ENCODE peak calls at places on chromosomes 7 and 10, in four cellular contexts. I is heart left ventricle, D is adrenal gland, K is esophagus squamous epithelium. B is an unnamed sample.
A peak's percentile ranks its signal among the peaks of the same experiment; 100 is the strongest.

GRCh38 chr10:103861501-103861900 is 6.1 kb upstream of the SH3PXD2A start:
- DNase-seq in D (no peak), I (no peak), K (no peak), B (no peak)

GRCh38 chr7:28114056-28114455 is 66.5 kb downstream of the JAZF1 start:
- DNase-seq in D (no peak), K (no peak), I (no peak), B (no peak)

GRCh38 chr10:98055875-98056516 is 25.6 kb upstream of the CRTAC1 start:
- DNase-seq in D (no peak), I (no peak), K (no peak), B (no peak)

GRCh38 chr7:34275629-34276028 is 370.3 kb downstream of the BMPER start:
- DNase-seq in D (no peak), K (no peak), I (no peak), B (no peak)

GRCh38 chr10:77428776-77429395 is 208.7 kb downstream of the KCNMA1 start:
- DNase-seq in D (peak; percentile 71), I (no peak), K (no peak), B (no peak)

GRCh38 chr10:109665321-109665720 is 258.0 kb downstream of the XPNPEP1 start:
- DNase-seq in K (no peak), I (no peak), D (no peak), B (no peak)

GRCh38 chr10:56920586-56921250 is 559.7 kb upstream of the ZWINT start:
- DNase-seq in D (no peak), I (no peak), K (no peak), B (no peak)

GRCh38 chr7:19177269-19177668 is 32.0 kb upstream of the FERD3L start:
- DNase-seq in I (no peak), D (no peak), K (no peak), B (no peak)

GRCh38 chr10:17358461-17358860 is 95.9 kb downstream of the ST8SIA6 start:
- DNase-seq in I (no peak), K (no peak), D (no peak), B (no peak)

GRCh38 chr10:70551971-70552422 is 50.5 kb downstream of the PRF1 start:
- DNase-seq in K (no peak), I (no peak), D (no peak), B (no peak)

GRCh38 chr10:5234106-5234877 is 37.7 kb downstream of the AKR1C4 start:
- DNase-seq in I (no peak), D (peak; percentile 29), K (no peak), B (peak; percentile 55)

GRCh38 chr10:6194291-6194690 is 8.4 kb upstream of the PFKFB3 start:
- DNase-seq in I (no peak), D (no peak), K (no peak), B (no peak)

GRCh38 chr10:34171957-34172527 is 643.1 kb downstream of the PARD3 start:
- DNase-seq in I (no peak), K (no peak), D (no peak), B (no peak)

GRCh38 chr10:120841522-120842189 is 9.5 kb upstream of the WDR11 start:
- DNase-seq in D (no peak), I (no peak), K (no peak), B (no peak)

GRCh38 chr10:124942317-124943169 is 620 bp downstream of the ZRANB1 start:
- DNase-seq in D (no peak), I (no peak), K (no peak), B (no peak)

GRCh38 chr10:15642095-15642494 is 77.6 kb downstream of the ITGA8 start:
- DNase-seq in D (peak; percentile 18), I (no peak), K (no peak), B (no peak)

GRCh38 chr7:26508917-26509316 is 217.3 kb downstream of the SNX10 start:
- DNase-seq in D (no peak), K (no peak), I (no peak), B (no peak)

DNA sequence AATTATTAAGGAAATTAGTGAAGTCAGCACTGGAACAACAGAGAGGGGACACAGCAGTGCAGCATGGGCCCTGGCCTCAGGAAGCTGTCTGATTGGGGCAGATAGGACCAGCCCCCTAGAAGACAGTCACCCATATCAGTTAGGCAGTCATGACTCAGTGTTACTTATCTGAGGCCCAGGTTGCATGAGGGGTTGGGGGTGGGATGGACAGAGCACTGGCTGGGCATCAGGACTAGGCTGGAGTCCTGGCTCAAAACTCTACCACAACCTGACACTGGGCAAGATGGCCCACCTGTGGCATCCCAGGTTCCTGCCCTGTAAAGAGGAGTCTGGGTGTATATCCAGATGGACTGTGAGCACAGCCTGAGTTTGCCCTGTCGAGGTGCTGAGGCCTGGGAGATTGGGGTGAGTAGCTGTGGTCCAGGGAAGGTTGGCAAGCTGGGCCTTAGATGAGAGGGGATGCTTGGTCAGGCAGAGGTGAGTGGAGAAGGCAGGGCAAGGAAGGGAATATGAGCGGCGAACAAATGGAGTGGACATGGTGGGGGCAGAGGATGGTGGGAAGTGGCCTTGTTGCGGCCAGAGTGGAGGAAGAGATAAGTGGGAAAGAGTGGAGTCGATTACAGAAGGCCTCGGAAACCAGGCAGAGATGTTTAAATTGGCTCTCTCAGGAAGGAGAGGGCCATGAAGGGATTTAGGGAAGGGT is 37.5 kb downstream of the HK1 start:
- DNase-seq in D (no peak), K (no peak), I (no peak), B (no peak)
- TF ChIP-seq POLR2A in D (no peak), K (no peak), I (no peak), B (no peak)

GRCh38 chr10:35641430-35642015 is 573 bp downstream of the FZD8 start:
- DNase-seq in I (peak; percentile 29), D (no peak), K (no peak), B (peak; percentile 85)

GRCh38 chr10:35640951-35641429 is 1.1 kb downstream of the FZD8 start:
- DNase-seq in K (no peak), I (peak; percentile 62), D (peak; percentile 71), B (peak; percentile 84)

GRCh38 chr10:35643151-35643975 is 1.3 kb upstream of the FZD8 start:
- DNase-seq in I (peak; percentile 76), K (no peak), D (peak; percentile 64), B (peak; percentile 35)

GRCh38 chr10:35642793-35643114 is 658 bp upstream of the FZD8 start:
- DNase-seq in K (no peak), I (no peak), D (no peak), B (no peak)

DNA sequence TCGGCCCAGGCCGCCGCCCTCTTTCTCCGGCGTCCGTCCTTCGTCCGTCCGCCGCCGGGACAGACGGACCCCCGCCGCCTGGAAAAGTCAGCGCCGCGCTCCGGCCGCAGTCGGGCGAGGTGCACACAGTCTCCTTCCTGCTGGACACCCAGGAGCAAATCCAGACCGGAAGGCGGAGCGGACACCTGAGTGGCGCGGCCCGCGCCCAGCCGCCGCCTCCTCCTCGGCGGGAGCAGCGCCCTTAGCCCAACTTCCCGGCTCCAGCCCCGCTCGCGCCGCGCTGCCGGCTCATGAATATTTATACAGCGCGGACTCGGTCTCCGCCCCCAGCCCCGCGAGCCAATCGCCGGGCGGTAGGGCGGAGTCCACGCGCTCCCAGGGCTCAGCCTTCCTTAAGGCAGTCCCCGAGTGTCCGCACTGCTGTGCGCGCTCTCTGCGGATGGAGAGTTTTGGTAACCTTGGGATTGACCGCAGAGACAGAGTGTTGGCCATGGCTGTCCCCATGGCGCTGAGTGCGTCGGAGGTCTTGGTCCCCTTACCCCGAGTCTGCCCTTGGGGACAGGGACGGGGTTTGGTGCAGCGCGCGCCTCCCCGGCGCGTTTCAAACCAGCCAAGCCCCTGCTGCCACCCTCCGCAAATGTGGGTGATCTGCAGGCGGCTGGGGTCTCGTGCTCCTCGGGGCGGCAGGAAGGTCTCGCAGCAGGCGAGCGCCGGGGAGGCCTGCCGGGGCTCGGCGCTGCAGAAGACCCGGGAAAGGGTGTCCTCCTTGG is at the start of gene FZD8:
- DNase-seq in K (peak; percentile 47), I (peak; percentile 93), D (peak; percentile 93), B (peak; percentile 97)
- TF ChIP-seq POLR2A in K (peak; percentile 72), I (peak; percentile 98), D (peak; percentile 86), B (no peak)

GRCh38 chr7:158818325-158819213 is 10.7 kb downstream of the ESYT2 start:
- DNase-seq in D (peak; percentile 98), I (peak; percentile 86), K (peak; percentile 22), B (peak; percentile 94)
- TF ChIP-seq POLR2A in D (peak; percentile 85), I (peak; percentile 73), K (no peak), B (no peak)

GRCh38 chr7:92528188-92528957 is at the start of the genes PEX1 and RBM48:
- DNase-seq in I (peak; percentile 96), K (peak; percentile 82), D (peak; percentile 97), B (peak; percentile 96)
- TF ChIP-seq POLR2A in I (peak; percentile 56), K (peak; percentile 44), D (peak; percentile 82), B (no peak)

DNA sequence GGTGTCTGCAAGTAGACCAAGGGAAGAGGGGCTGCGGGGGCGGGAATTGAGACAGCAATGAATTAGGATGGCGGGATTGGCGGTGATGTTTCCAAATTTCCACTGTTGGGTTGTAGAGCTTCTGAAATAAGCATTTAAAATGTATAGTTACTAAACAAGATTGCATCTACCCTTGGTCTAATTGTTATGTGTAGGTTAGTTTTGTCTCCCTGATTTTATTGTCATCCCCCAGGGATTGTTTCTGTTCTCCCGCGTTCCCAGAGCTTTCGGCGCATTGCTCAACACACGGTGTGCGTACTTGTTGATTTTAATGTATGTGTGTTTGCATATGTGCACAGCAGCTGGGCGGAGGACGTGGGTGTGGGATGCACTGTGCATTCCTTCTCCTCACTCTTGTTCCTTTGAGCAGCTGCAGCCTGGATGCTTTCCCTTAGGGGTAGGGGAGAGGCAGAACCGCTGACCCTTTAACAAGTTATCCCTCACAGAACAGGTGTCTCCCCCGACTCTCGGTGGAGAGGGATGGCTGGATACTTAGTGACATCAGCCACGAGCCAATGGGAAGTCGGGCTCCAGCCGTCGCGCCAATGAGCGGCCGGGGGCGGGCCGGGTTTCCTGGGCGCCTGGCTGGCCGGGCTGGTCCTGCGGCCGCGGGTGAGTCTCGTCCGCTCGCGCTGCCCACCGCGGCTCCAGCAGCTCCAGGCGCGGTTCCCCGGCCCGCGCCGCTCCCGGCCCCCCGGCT is at the start of gene TSPAN33:
- DNase-seq in K (no peak), I (peak; percentile 80), D (peak; percentile 77), B (peak; percentile 58)
- TF ChIP-seq POLR2A in K (no peak), I (no peak), D (no peak), B (no peak)

GRCh38 chr7:128407751-128408708 is 1.8 kb downstream of the IMPDH1 start:
- DNase-seq in D (no peak), K (no peak), I (no peak), B (no peak)

GRCh38 chr7:128408709-128409434 is 910 bp downstream of the IMPDH1 start:
- DNase-seq in I (no peak), D (no peak), K (no peak), B (peak; percentile 88)

GRCh38 chr7:128409435-128410091 is at the start of gene IMPDH1:
- DNase-seq in I (peak; percentile 92), K (peak; percentile 42), D (peak; percentile 88), B (peak; percentile 98)

GRCh38 chr7:128406986-128407589 is 2.7 kb downstream of the IMPDH1 start:
- DNase-seq in K (no peak), I (no peak), D (no peak), B (peak; percentile 82)

GRCh38 chr7:128410092-128410665 is 397 bp upstream of the IMPDH1 start:
- DNase-seq in I (peak; percentile 57), K (peak; percentile 19), D (peak; percentile 62), B (peak; percentile 94)
- TF ChIP-seq POLR2A in I (no peak), K (no peak), D (no peak), B (no peak)

B was measured in lower leg skin.